ENCODE peak calls at places on chromosomes 4 and X, in eight cellular contexts. W is IMR-90, P is H54, K is HCT116, N is tibial nerve, E is esophagus squamous epithelium, X is GM12891, F is prostate gland. O is an unnamed sample.

GRCh38 chr4:137861682-137862081 is 329.4 kb upstream of the PCDH18 start:
- DNase-seq in W (peak; percentile 29), P (no peak), K (no peak), N (no peak), E (no peak), X (no peak), F (no peak), O (no peak)

GRCh38 chrX:41180194-41180902 is 95.1 kb downstream of the USP9X start:
- DNase-seq in W (peak; percentile 77), P (no peak), K (peak; percentile 26), N (no peak), E (no peak), X (peak; percentile 1), F (peak; percentile 6), O (no peak)

GRCh38 chrX:129772796-129773431 is 6.8 kb upstream of the SASH3 start:
- DNase-seq in W (no peak), P (no peak), K (no peak), N (no peak), E (peak; percentile 26), X (no peak), F (no peak), O (no peak)

GRCh38 chr4:114827651-114828050 is 229.0 kb downstream of the UGT8 start:
- DNase-seq in W (no peak), P (no peak), K (no peak), N (no peak), E (no peak), X (no peak), F (no peak), O (no peak)

GRCh38 chr4:14792702-14793227 is 209.5 kb upstream of the CPEB2 start:
- DNase-seq in W (no peak), P (no peak), K (no peak), N (no peak), E (no peak), X (no peak), F (no peak), O (no peak)

GRCh38 chr4:139822391-139822790 is 156.8 kb downstream of the MGST2 start:
- DNase-seq in W (no peak), P (no peak), K (no peak), N (no peak), E (no peak), X (no peak), F (no peak), O (no peak)

GRCh38 chr4:23028875-23029274 is 336.1 kb downstream of the GBA3 start:
- DNase-seq in W (no peak), P (no peak), K (no peak), N (no peak), E (no peak), X (no peak), F (no peak), O (no peak)

GRCh38 chr4:16597829-16598228 is 300.6 kb downstream of the LDB2 start:
- DNase-seq in W (peak; percentile 47), P (no peak), K (no peak), N (no peak), E (no peak), X (no peak), F (no peak), O (no peak)

GRCh38 chr4:22668301-22668700 is 24.4 kb upstream of the GBA3 start:
- DNase-seq in W (peak; percentile 22), P (no peak), K (no peak), N (no peak), E (no peak), X (no peak), F (no peak), O (no peak)

GRCh38 chr4:169658970-169659735 is 38.8 kb downstream of the CLCN3 start:
- DNase-seq in W (no peak), P (no peak), K (no peak), N (no peak), E (no peak), X (no peak), F (no peak), O (no peak)
- TF ChIP-seq POLR2A in W (no peak), P (no peak), K (no peak), N (no peak), E (no peak), X (no peak), F (no peak), O (no peak)

DNA sequence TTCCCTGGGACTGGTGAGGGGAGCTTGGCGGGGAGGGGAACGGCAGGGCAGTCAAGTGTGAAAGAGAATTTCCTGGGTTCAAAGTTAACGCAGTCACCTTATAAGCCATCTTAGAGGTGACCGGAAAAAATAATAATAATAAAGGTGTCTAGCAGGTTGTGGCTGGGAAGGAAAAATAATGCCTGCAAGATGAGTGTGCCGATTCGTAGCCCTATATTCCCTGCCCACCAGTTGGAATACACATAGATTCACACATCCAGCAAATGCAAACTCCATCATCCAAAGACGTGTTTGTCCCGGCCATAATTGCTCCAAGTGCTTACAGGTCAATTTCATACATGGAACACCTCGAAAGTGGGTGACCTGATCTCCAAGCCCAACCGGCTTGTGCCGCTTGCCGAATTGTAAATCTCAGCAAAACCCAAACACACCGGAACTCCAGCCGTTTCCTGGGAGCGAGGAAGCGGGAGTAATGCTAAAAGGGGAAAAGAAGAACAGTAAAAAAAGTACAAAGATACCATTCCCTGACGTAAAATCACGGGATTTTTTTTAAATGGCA is 1.3 kb upstream of the FAT1 start:
- DNase-seq in W (peak; percentile 40), P (no peak), K (no peak), N (no peak), E (no peak), X (peak; percentile 13), F (no peak), O (no peak)
- TF ChIP-seq POLR2A in W (no peak), P (no peak), K (no peak), N (no peak), E (no peak), X (no peak), F (no peak), O (no peak)

DNA sequence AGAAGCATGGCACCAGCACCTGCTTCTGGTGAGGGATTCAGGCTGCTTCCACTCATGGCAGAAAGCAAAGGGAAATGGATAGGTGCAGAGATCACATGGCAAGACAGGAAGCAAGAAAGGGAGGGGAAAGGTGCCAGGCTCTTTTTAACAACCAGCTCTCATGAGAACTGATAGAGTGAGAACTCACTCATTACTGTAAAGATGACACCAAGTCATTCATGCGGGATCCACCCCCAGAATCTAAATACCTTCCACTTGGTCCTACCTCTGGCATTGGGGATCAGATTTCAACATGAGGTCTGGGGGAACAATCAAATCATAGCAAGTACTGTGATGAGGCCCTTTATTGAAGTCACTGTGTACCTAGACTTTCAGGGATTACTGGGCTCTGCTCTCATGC is 72.0 kb upstream of the PRDM5 start:
- DNase-seq in W (no peak), P (no peak), K (no peak), N (no peak), E (no peak), X (no peak), F (no peak), O (no peak)
- TF ChIP-seq POLR2A in W (no peak), P (no peak), K (no peak), N (no peak), E (no peak), X (no peak), F (no peak), O (no peak)

GRCh38 chrX:87732133-87732532 is 214.5 kb downstream of the KLHL4 start:
- DNase-seq in W (no peak), P (no peak), K (no peak), N (no peak), E (no peak), X (no peak), F (no peak), O (no peak)

GRCh38 chrX:87727615-87728014 is 210.0 kb downstream of the KLHL4 start:
- DNase-seq in W (no peak), P (no peak), K (no peak), N (no peak), E (no peak), X (no peak), F (no peak), O (no peak)

GRCh38 chrX:87728024-87728423 is 210.4 kb downstream of the KLHL4 start:
- DNase-seq in W (no peak), P (no peak), K (no peak), N (no peak), E (no peak), X (no peak), F (no peak), O (peak; percentile 6)

GRCh38 chrX:87728459-87728858 is 210.9 kb downstream of the KLHL4 start:
- DNase-seq in W (no peak), P (no peak), K (no peak), N (no peak), E (no peak), X (no peak), F (no peak), O (no peak)
- TF ChIP-seq POLR2A in W (no peak), P (no peak), K (no peak), N (no peak), E (no peak), X (no peak), F (no peak), O (no peak)

GRCh38 chrX:48683411-48683982 is at the start of gene WAS:
- DNase-seq in W (no peak), P (no peak), K (no peak), N (no peak), E (no peak), X (peak; percentile 61), F (no peak), O (peak; percentile 49)
- TF ChIP-seq POLR2A in W (no peak), P (no peak), K (no peak), N (no peak), E (peak; percentile 31), X (peak; percentile 71), F (no peak), O (no peak)

DNA sequence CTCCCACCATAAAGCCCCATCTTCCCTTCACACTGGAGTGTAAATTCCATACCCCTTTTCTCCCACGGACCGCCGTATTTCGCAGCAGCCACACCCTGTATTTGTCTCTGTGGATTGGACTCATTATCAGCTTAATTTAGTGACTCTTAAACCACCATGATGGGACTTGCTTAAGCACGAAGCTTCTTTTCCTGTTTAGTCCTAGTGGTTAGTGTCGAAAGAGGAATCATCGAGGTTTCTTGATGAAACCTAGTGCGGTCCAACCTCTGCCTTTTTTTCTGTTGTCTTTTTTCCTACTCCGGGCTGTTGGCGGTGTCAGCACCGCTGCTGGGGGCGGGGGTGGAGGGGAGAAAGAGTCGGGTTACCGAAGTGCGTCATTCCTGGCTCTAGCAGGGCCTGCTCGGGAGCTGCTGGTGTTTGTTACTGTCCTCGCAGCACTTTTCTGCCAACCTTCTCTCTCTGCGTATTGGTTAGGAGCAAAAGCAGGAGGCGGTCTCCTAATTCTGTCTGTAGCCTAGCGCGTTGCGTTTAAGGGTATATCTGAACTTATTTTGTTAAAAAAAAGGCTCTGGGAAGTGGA is 1.4 kb downstream of the STAG2 start:
- DNase-seq in W (peak; percentile 94), P (peak; percentile 42), K (peak; percentile 75), N (peak; percentile 76), E (peak; percentile 23), X (no peak), F (peak; percentile 92), O (peak; percentile 85)
- TF ChIP-seq POLR2A in W (peak; percentile 72), P (peak; percentile 39), K (no peak), N (peak; percentile 73), E (peak; percentile 75), X (peak; percentile 63), F (peak; percentile 63), O (peak; percentile 52)

O was measured in upper lobe of left lung.